ENCODE peak calls at places on chromosomes 2 and 18, in five cellular contexts. One of them, this sample, is unnamed.

GRCh38 chr2:174442546-174443510 is 44.0 kb downstream of the GPR155 start:
- DNase-seq in AG10803: peak
- DNase-seq in EL: peak
- DNase-seq in RPMI8226: no peak
- DNase-seq in NCI-H1092 treated with DMSO at 0.1 percent for 48 hours: no peak
- DNase-seq in this sample: no peak

GRCh38 chr18:55592106-55592505 is 4.1 kb upstream of the TCF4 start:
- DNase-seq in AG10803: no peak
- DNase-seq in EL: peak
- DNase-seq in RPMI8226: no peak
- DNase-seq in NCI-H1092 treated with DMSO at 0.1 percent for 48 hours: no peak
- DNase-seq in this sample: no peak

GRCh38 chr2:38030590-38031326 is 45.2 kb downstream of the CYP1B1 start:
- DNase-seq in AG10803: no peak
- DNase-seq in EL: no peak
- DNase-seq in RPMI8226: no peak
- DNase-seq in NCI-H1092 treated with DMSO at 0.1 percent for 48 hours: no peak
- DNase-seq in this sample: no peak

GRCh38 chr2:219041252-219041651 is at the start of gene CFAP65:
- DNase-seq in AG10803: peak
- DNase-seq in EL: peak
- DNase-seq in RPMI8226: no peak
- DNase-seq in NCI-H1092 treated with DMSO at 0.1 percent for 48 hours: no peak
- DNase-seq in this sample: peak

GRCh38 chr2:70981421-70981820 is 3.0 kb downstream of the ANKRD53 start:
- DNase-seq in AG10803: no peak
- DNase-seq in EL: no peak
- DNase-seq in RPMI8226: no peak
- DNase-seq in NCI-H1092 treated with DMSO at 0.1 percent for 48 hours: no peak
- DNase-seq in this sample: no peak

GRCh38 chr2:191693151-191693550 is 15.2 kb downstream of the NABP1 start:
- DNase-seq in AG10803: no peak
- DNase-seq in EL: no peak
- DNase-seq in RPMI8226: no peak
- DNase-seq in NCI-H1092 treated with DMSO at 0.1 percent for 48 hours: no peak
- DNase-seq in this sample: no peak

GRCh38 chr18:48623468-48624220 is 84.8 kb downstream of the CTIF start:
- DNase-seq in AG10803: peak
- DNase-seq in EL: peak
- DNase-seq in RPMI8226: no peak
- DNase-seq in NCI-H1092 treated with DMSO at 0.1 percent for 48 hours: no peak
- DNase-seq in this sample: no peak

GRCh38 chr2:202249521-202249850 is 11.1 kb upstream of the SUMO1 start:
- DNase-seq in AG10803: no peak
- DNase-seq in EL: no peak
- DNase-seq in RPMI8226: no peak
- DNase-seq in NCI-H1092 treated with DMSO at 0.1 percent for 48 hours: no peak
- DNase-seq in this sample: no peak

GRCh38 chr18:45197526-45197970 is 417.7 kb upstream of the SLC14A2 start:
- DNase-seq in AG10803: peak
- DNase-seq in EL: no peak
- DNase-seq in RPMI8226: peak
- DNase-seq in NCI-H1092 treated with DMSO at 0.1 percent for 48 hours: no peak
- DNase-seq in this sample: peak

GRCh38 chr2:217848351-217848957 is 154.3 kb downstream of the TNS1 start:
- DNase-seq in AG10803: no peak
- DNase-seq in EL: no peak
- DNase-seq in RPMI8226: no peak
- DNase-seq in NCI-H1092 treated with DMSO at 0.1 percent for 48 hours: no peak
- DNase-seq in this sample: no peak

GRCh38 chr2:202237787-202238233 is 587 bp downstream of the SUMO1 start:
- DNase-seq in AG10803: peak
- DNase-seq in EL: peak
- DNase-seq in RPMI8226: peak
- DNase-seq in NCI-H1092 treated with DMSO at 0.1 percent for 48 hours: no peak
- DNase-seq in this sample: peak

GRCh38 chr2:202066850-202067249 is 6.2 kb upstream of the KIAA2012 start:
- DNase-seq in AG10803: no peak
- DNase-seq in EL: no peak
- DNase-seq in RPMI8226: no peak
- DNase-seq in NCI-H1092 treated with DMSO at 0.1 percent for 48 hours: no peak
- DNase-seq in this sample: no peak

GRCh38 chr2:88694015-88694414 is 2.5 kb downstream of the RPIA start:
- DNase-seq in AG10803: no peak
- DNase-seq in EL: no peak
- DNase-seq in RPMI8226: no peak
- DNase-seq in NCI-H1092 treated with DMSO at 0.1 percent for 48 hours: no peak
- DNase-seq in this sample: no peak

GRCh38 chr2:143480586-143481230 is 351.5 kb downstream of the ARHGAP15 start:
- DNase-seq in AG10803: peak
- DNase-seq in EL: no peak
- DNase-seq in RPMI8226: no peak
- DNase-seq in NCI-H1092 treated with DMSO at 0.1 percent for 48 hours: no peak
- DNase-seq in this sample: no peak

GRCh38 chr2:30422437-30422805 is 24.6 kb upstream of the LCLAT1 start:
- DNase-seq in AG10803: peak
- DNase-seq in EL: peak
- DNase-seq in RPMI8226: no peak
- DNase-seq in NCI-H1092 treated with DMSO at 0.1 percent for 48 hours: no peak
- DNase-seq in this sample: peak

GRCh38 chr2:72738096-72738495 is 87.7 kb downstream of the EXOC6B start:
- DNase-seq in AG10803: no peak
- DNase-seq in EL: peak
- DNase-seq in RPMI8226: no peak
- DNase-seq in NCI-H1092 treated with DMSO at 0.1 percent for 48 hours: no peak
- DNase-seq in this sample: no peak

GRCh38 chr2:65416945-65417344 is 15.5 kb downstream of the SPRED2 start:
- DNase-seq in AG10803: no peak
- DNase-seq in EL: no peak
- DNase-seq in RPMI8226: peak
- DNase-seq in NCI-H1092 treated with DMSO at 0.1 percent for 48 hours: no peak
- DNase-seq in this sample: peak

GRCh38 chr2:174051741-174052638 is 86.8 kb upstream of the SP3 start:
- DNase-seq in AG10803: peak
- DNase-seq in EL: peak
- DNase-seq in RPMI8226: no peak
- DNase-seq in NCI-H1092 treated with DMSO at 0.1 percent for 48 hours: no peak
- DNase-seq in this sample: no peak

GRCh38 chr2:218959141-218959731 is at the start of gene CDK5R2:
- DNase-seq in AG10803: peak
- DNase-seq in EL: peak
- DNase-seq in RPMI8226: peak
- DNase-seq in NCI-H1092 treated with DMSO at 0.1 percent for 48 hours: peak
- DNase-seq in this sample: peak

This sample was measured in NCI-H345.